ENCODE peak calls at places on chromosomes 7 and 10, in eight cellular contexts. One of them, this sample, is unnamed.

GRCh38 chr7:29564455-29565185 is 985 bp downstream of the PRR15 start:
- DNase-seq in Caki2: peak; percentile 54
- DNase-seq in HS-27A: peak; percentile 34
- DNase-seq in NB4: peak; percentile 93
- DNase-seq in stimulated activated CD8-positive, alpha-beta memory T cell treated with anti-CD3 and anti-CD28 coated beads, Interleukin-15, amount 100 ng/mL, for 4 hours: no peak
- DNase-seq in GM03348: peak; percentile 94
- DNase-seq in T follicular helper cell: no peak
- DNase-seq in RWPE1: peak; percentile 81
- DNase-seq in this sample: peak; percentile 73

GRCh38 chr7:41685684-41686083 is 17.2 kb downstream of the INHBA start:
- DNase-seq in T follicular helper cell: no peak
- DNase-seq in GM03348: no peak
- DNase-seq in Caki2: no peak
- DNase-seq in RWPE1: no peak
- DNase-seq in HS-27A: no peak
- DNase-seq in NB4: peak; percentile 30
- DNase-seq in stimulated activated CD8-positive, alpha-beta memory T cell treated with anti-CD3 and anti-CD28 coated beads, Interleukin-15, amount 100 ng/mL, for 4 hours: no peak
- DNase-seq in this sample: peak; percentile 73

GRCh38 chr10:79898597-79899325 is 50.1 kb downstream of the SFTPD start:
- DNase-seq in GM03348: peak; percentile 1
- DNase-seq in stimulated activated CD8-positive, alpha-beta memory T cell treated with anti-CD3 and anti-CD28 coated beads, Interleukin-15, amount 100 ng/mL, for 4 hours: no peak
- DNase-seq in HS-27A: no peak
- DNase-seq in Caki2: no peak
- DNase-seq in RWPE1: no peak
- DNase-seq in T follicular helper cell: no peak
- DNase-seq in NB4: no peak
- DNase-seq in this sample: no peak

GRCh38 chr10:112721080-112721698 is 228.9 kb upstream of the TCF7L2 start:
- DNase-seq in RWPE1: peak; percentile 53
- DNase-seq in HS-27A: peak; percentile 9
- DNase-seq in NB4: peak; percentile 44
- DNase-seq in GM03348: peak; percentile 74
- DNase-seq in T follicular helper cell: no peak
- DNase-seq in stimulated activated CD8-positive, alpha-beta memory T cell treated with anti-CD3 and anti-CD28 coated beads, Interleukin-15, amount 100 ng/mL, for 4 hours: no peak
- DNase-seq in Caki2: no peak
- DNase-seq in this sample: peak; percentile 55

GRCh38 chr7:4792537-4793126 is 17.2 kb downstream of the AP5Z1 start:
- DNase-seq in NB4: no peak
- DNase-seq in GM03348: no peak
- DNase-seq in RWPE1: no peak
- DNase-seq in Caki2: no peak
- DNase-seq in T follicular helper cell: no peak
- DNase-seq in stimulated activated CD8-positive, alpha-beta memory T cell treated with anti-CD3 and anti-CD28 coated beads, Interleukin-15, amount 100 ng/mL, for 4 hours: no peak
- DNase-seq in HS-27A: no peak
- DNase-seq in this sample: no peak

GRCh38 chr10:107687702-107688101 is 523.2 kb upstream of the SORCS1 start:
- DNase-seq in NB4: peak; percentile 91
- DNase-seq in Caki2: no peak
- DNase-seq in RWPE1: no peak
- DNase-seq in HS-27A: no peak
- DNase-seq in GM03348: peak; percentile 6
- DNase-seq in stimulated activated CD8-positive, alpha-beta memory T cell treated with anti-CD3 and anti-CD28 coated beads, Interleukin-15, amount 100 ng/mL, for 4 hours: no peak
- DNase-seq in T follicular helper cell: no peak
- DNase-seq in this sample: peak; percentile 43

GRCh38 chr7:138350701-138351357 is 109.2 kb upstream of the TRIM24 start:
- DNase-seq in GM03348: no peak
- DNase-seq in RWPE1: no peak
- DNase-seq in Caki2: peak; percentile 11
- DNase-seq in HS-27A: no peak
- DNase-seq in NB4: no peak
- DNase-seq in stimulated activated CD8-positive, alpha-beta memory T cell treated with anti-CD3 and anti-CD28 coated beads, Interleukin-15, amount 100 ng/mL, for 4 hours: no peak
- DNase-seq in T follicular helper cell: no peak
- DNase-seq in this sample: no peak

GRCh38 chr7:48084727-48085432 is 4.2 kb upstream of the UPP1 start:
- DNase-seq in GM03348: peak; percentile 93
- DNase-seq in HS-27A: peak; percentile 93
- DNase-seq in stimulated activated CD8-positive, alpha-beta memory T cell treated with anti-CD3 and anti-CD28 coated beads, Interleukin-15, amount 100 ng/mL, for 4 hours: peak; percentile 67
- DNase-seq in Caki2: peak; percentile 99
- DNase-seq in RWPE1: peak; percentile 96
- DNase-seq in NB4: peak; percentile 99
- DNase-seq in T follicular helper cell: no peak
- DNase-seq in this sample: peak; percentile 96

GRCh38 chr7:142385528-142386340 is 127.9 kb upstream of the PRSS58 start:
- DNase-seq in stimulated activated CD8-positive, alpha-beta memory T cell treated with anti-CD3 and anti-CD28 coated beads, Interleukin-15, amount 100 ng/mL, for 4 hours: no peak
- DNase-seq in RWPE1: peak; percentile 41
- DNase-seq in NB4: peak; percentile 95
- DNase-seq in GM03348: peak; percentile 54
- DNase-seq in HS-27A: peak; percentile 58
- DNase-seq in T follicular helper cell: no peak
- DNase-seq in Caki2: peak; percentile 54
- DNase-seq in this sample: peak; percentile 71

GRCh38 chr7:45689797-45690761 is 115.9 kb downstream of the ADCY1 start:
- DNase-seq in NB4: no peak
- DNase-seq in GM03348: no peak
- DNase-seq in stimulated activated CD8-positive, alpha-beta memory T cell treated with anti-CD3 and anti-CD28 coated beads, Interleukin-15, amount 100 ng/mL, for 4 hours: no peak
- DNase-seq in RWPE1: no peak
- DNase-seq in HS-27A: no peak
- DNase-seq in T follicular helper cell: no peak
- DNase-seq in Caki2: no peak
- DNase-seq in this sample: no peak

GRCh38 chr10:33100996-33101747 is 143.1 kb upstream of the ITGB1 start:
- DNase-seq in GM03348: no peak
- DNase-seq in T follicular helper cell: no peak
- DNase-seq in Caki2: no peak
- DNase-seq in stimulated activated CD8-positive, alpha-beta memory T cell treated with anti-CD3 and anti-CD28 coated beads, Interleukin-15, amount 100 ng/mL, for 4 hours: no peak
- DNase-seq in HS-27A: no peak
- DNase-seq in NB4: no peak
- DNase-seq in RWPE1: no peak
- DNase-seq in this sample: peak; percentile 60

GRCh38 chr7:7276151-7276550 is 93.8 kb downstream of the C1GALT1 start:
- DNase-seq in GM03348: no peak
- DNase-seq in Caki2: no peak
- DNase-seq in HS-27A: no peak
- DNase-seq in T follicular helper cell: no peak
- DNase-seq in stimulated activated CD8-positive, alpha-beta memory T cell treated with anti-CD3 and anti-CD28 coated beads, Interleukin-15, amount 100 ng/mL, for 4 hours: no peak
- DNase-seq in RWPE1: no peak
- DNase-seq in NB4: no peak
- DNase-seq in this sample: no peak

GRCh38 chr10:44647473-44647872 is 262.6 kb upstream of the CXCL12 start:
- DNase-seq in HS-27A: no peak
- DNase-seq in Caki2: no peak
- DNase-seq in stimulated activated CD8-positive, alpha-beta memory T cell treated with anti-CD3 and anti-CD28 coated beads, Interleukin-15, amount 100 ng/mL, for 4 hours: no peak
- DNase-seq in GM03348: no peak
- DNase-seq in T follicular helper cell: no peak
- DNase-seq in NB4: no peak
- DNase-seq in RWPE1: no peak
- DNase-seq in this sample: no peak

GRCh38 chr7:45987521-45988290 is 66.6 kb upstream of the IGFBP3 start:
- DNase-seq in T follicular helper cell: no peak
- DNase-seq in GM03348: no peak
- DNase-seq in Caki2: no peak
- DNase-seq in stimulated activated CD8-positive, alpha-beta memory T cell treated with anti-CD3 and anti-CD28 coated beads, Interleukin-15, amount 100 ng/mL, for 4 hours: no peak
- DNase-seq in NB4: no peak
- DNase-seq in RWPE1: no peak
- DNase-seq in HS-27A: no peak
- DNase-seq in this sample: no peak

GRCh38 chr7:90717286-90718060 is 121.4 kb downstream of the CDK14 start:
- DNase-seq in Caki2: peak; percentile 60
- DNase-seq in T follicular helper cell: no peak
- DNase-seq in GM03348: no peak
- DNase-seq in stimulated activated CD8-positive, alpha-beta memory T cell treated with anti-CD3 and anti-CD28 coated beads, Interleukin-15, amount 100 ng/mL, for 4 hours: no peak
- DNase-seq in RWPE1: no peak
- DNase-seq in NB4: no peak
- DNase-seq in HS-27A: peak; percentile 24
- DNase-seq in this sample: no peak

GRCh38 chr10:77501152-77501845 is 136.3 kb downstream of the KCNMA1 start:
- DNase-seq in HS-27A: no peak
- DNase-seq in T follicular helper cell: no peak
- DNase-seq in stimulated activated CD8-positive, alpha-beta memory T cell treated with anti-CD3 and anti-CD28 coated beads, Interleukin-15, amount 100 ng/mL, for 4 hours: no peak
- DNase-seq in NB4: no peak
- DNase-seq in RWPE1: peak; percentile 59
- DNase-seq in Caki2: peak; percentile 91
- DNase-seq in GM03348: peak; percentile 90
- DNase-seq in this sample: peak; percentile 77

GRCh38 chr7:24911213-24911603 is 68.8 kb downstream of the OSBPL3 start:
- DNase-seq in T follicular helper cell: no peak
- DNase-seq in HS-27A: no peak
- DNase-seq in Caki2: no peak
- DNase-seq in RWPE1: no peak
- DNase-seq in NB4: peak; percentile 90
- DNase-seq in stimulated activated CD8-positive, alpha-beta memory T cell treated with anti-CD3 and anti-CD28 coated beads, Interleukin-15, amount 100 ng/mL, for 4 hours: no peak
- DNase-seq in GM03348: no peak
- DNase-seq in this sample: no peak

GRCh38 chr10:91410638-91411367 is 659 bp downstream of the HECTD2 start:
- DNase-seq in HS-27A: no peak
- DNase-seq in stimulated activated CD8-positive, alpha-beta memory T cell treated with anti-CD3 and anti-CD28 coated beads, Interleukin-15, amount 100 ng/mL, for 4 hours: no peak
- DNase-seq in NB4: peak; percentile 9
- DNase-seq in RWPE1: peak; percentile 48
- DNase-seq in Caki2: no peak
- DNase-seq in T follicular helper cell: no peak
- DNase-seq in GM03348: peak; percentile 63
- DNase-seq in this sample: peak; percentile 8

GRCh38 chr7:14754631-14755030 is 147.9 kb downstream of the DGKB start:
- DNase-seq in HS-27A: no peak
- DNase-seq in GM03348: no peak
- DNase-seq in T follicular helper cell: no peak
- DNase-seq in NB4: no peak
- DNase-seq in stimulated activated CD8-positive, alpha-beta memory T cell treated with anti-CD3 and anti-CD28 coated beads, Interleukin-15, amount 100 ng/mL, for 4 hours: no peak
- DNase-seq in Caki2: peak; percentile 33
- DNase-seq in RWPE1: no peak
- DNase-seq in this sample: peak; percentile 84

GRCh38 chr10:109306698-109307097 is 616.6 kb downstream of the XPNPEP1 start:
- DNase-seq in Caki2: no peak
- DNase-seq in HS-27A: peak; percentile 19
- DNase-seq in NB4: no peak
- DNase-seq in stimulated activated CD8-positive, alpha-beta memory T cell treated with anti-CD3 and anti-CD28 coated beads, Interleukin-15, amount 100 ng/mL, for 4 hours: no peak
- DNase-seq in GM03348: no peak
- DNase-seq in T follicular helper cell: no peak
- DNase-seq in RWPE1: no peak
- DNase-seq in this sample: no peak

GRCh38 chr7:152667900-152668440 is 8.0 kb downstream of the XRCC2 start:
- DNase-seq in Caki2: no peak
- DNase-seq in NB4: no peak
- DNase-seq in HS-27A: no peak
- DNase-seq in GM03348: no peak
- DNase-seq in stimulated activated CD8-positive, alpha-beta memory T cell treated with anti-CD3 and anti-CD28 coated beads, Interleukin-15, amount 100 ng/mL, for 4 hours: no peak
- DNase-seq in RWPE1: no peak
- DNase-seq in T follicular helper cell: no peak
- DNase-seq in this sample: peak; percentile 20

GRCh38 chr10:17147884-17148494 is 18.4 kb upstream of the CUBN start:
- DNase-seq in HS-27A: no peak
- DNase-seq in Caki2: no peak
- DNase-seq in T follicular helper cell: no peak
- DNase-seq in GM03348: no peak
- DNase-seq in stimulated activated CD8-positive, alpha-beta memory T cell treated with anti-CD3 and anti-CD28 coated beads, Interleukin-15, amount 100 ng/mL, for 4 hours: no peak
- DNase-seq in NB4: no peak
- DNase-seq in RWPE1: no peak
- DNase-seq in this sample: no peak

GRCh38 chr7:101140339-101140699 is 13.4 kb downstream of the SERPINE1 start:
- DNase-seq in Caki2: no peak
- DNase-seq in GM03348: no peak
- DNase-seq in T follicular helper cell: no peak
- DNase-seq in stimulated activated CD8-positive, alpha-beta memory T cell treated with anti-CD3 and anti-CD28 coated beads, Interleukin-15, amount 100 ng/mL, for 4 hours: no peak
- DNase-seq in HS-27A: no peak
- DNase-seq in NB4: no peak
- DNase-seq in RWPE1: no peak
- DNase-seq in this sample: no peak

GRCh38 chr10:35765996-35766395 is 123.9 kb upstream of the FZD8 start:
- DNase-seq in T follicular helper cell: no peak
- DNase-seq in GM03348: no peak
- DNase-seq in HS-27A: no peak
- DNase-seq in Caki2: no peak
- DNase-seq in RWPE1: no peak
- DNase-seq in NB4: no peak
- DNase-seq in stimulated activated CD8-positive, alpha-beta memory T cell treated with anti-CD3 and anti-CD28 coated beads, Interleukin-15, amount 100 ng/mL, for 4 hours: no peak
- DNase-seq in this sample: no peak

GRCh38 chr7:11750191-11750590 is 81.8 kb downstream of the THSD7A start:
- DNase-seq in GM03348: no peak
- DNase-seq in NB4: no peak
- DNase-seq in stimulated activated CD8-positive, alpha-beta memory T cell treated with anti-CD3 and anti-CD28 coated beads, Interleukin-15, amount 100 ng/mL, for 4 hours: no peak
- DNase-seq in T follicular helper cell: no peak
- DNase-seq in HS-27A: no peak
- DNase-seq in Caki2: no peak
- DNase-seq in RWPE1: no peak
- DNase-seq in this sample: no peak